ENCODE peak calls at places on chromosomes 2 and 18, in ten cellular contexts. S, P, L, W, J, C, E, Y, A and X are unnamed samples.

GRCh38 chr2:158729873-158730620 is 65.1 kb upstream of the DAPL1 start:
- DNase-seq in S (no peak), P (peak; percentile 90), L (no peak), W (no peak), J (no peak), C (no peak), E (no peak), Y (no peak), A (no peak), X (no peak)

GRCh38 chr18:59884331-59884730 is 15.5 kb upstream of the PMAIP1 start:
- DNase-seq in S (no peak), P (no peak), L (no peak), W (no peak), J (no peak), C (no peak), E (no peak), Y (no peak), A (no peak), X (no peak)

GRCh38 chr2:41668529-41668928 is 379.3 kb upstream of the PKDCC start:
- DNase-seq in S (no peak), P (no peak), L (no peak), W (no peak), J (no peak), C (no peak), E (no peak), Y (no peak), A (no peak), X (no peak)

GRCh38 chr2:110688594-110689091 is 10.8 kb upstream of the BUB1 start:
- DNase-seq in S (no peak), P (peak; percentile 72), L (no peak), W (peak; percentile 92), J (no peak), C (no peak), E (no peak), Y (no peak), A (no peak), X (no peak)

GRCh38 chr2:101734511-101735165 is 37.1 kb downstream of the MAP4K4 start:
- DNase-seq in S (no peak), P (no peak), L (no peak), W (no peak), J (no peak), C (no peak), E (no peak), Y (no peak), A (no peak), X (no peak)

GRCh38 chr18:79404567-79404910 is 8.8 kb downstream of the NFATC1 start:
- DNase-seq in S (peak; percentile 44), P (no peak), L (no peak), W (peak; percentile 24), J (no peak), C (no peak), E (peak; percentile 56), Y (no peak), A (no peak), X (no peak)

GRCh38 chr2:88658318-88658717 is 31.1 kb upstream of the EIF2AK3 start:
- DNase-seq in S (no peak), P (no peak), L (no peak), W (no peak), J (no peak), C (no peak), E (no peak), Y (no peak), A (no peak), X (no peak)

GRCh38 chr2:191376981-191377629 is 131.9 kb downstream of the MYO1B start:
- DNase-seq in S (no peak), P (peak; percentile 87), L (no peak), W (peak; percentile 47), J (peak; percentile 75), C (peak; percentile 82), E (no peak), Y (no peak), A (no peak), X (no peak)

GRCh38 chr2:120399889-120400240 is 53.9 kb downstream of the INHBB start:
- DNase-seq in S (no peak), P (no peak), L (no peak), W (no peak), J (no peak), C (no peak), E (no peak), Y (no peak), A (no peak), X (no peak)

GRCh38 chr2:73992036-73992435 is 7.3 kb downstream of the TET3 start:
- DNase-seq in S (no peak), P (no peak), L (no peak), W (no peak), J (no peak), C (no peak), E (no peak), Y (no peak), A (no peak), X (no peak)

GRCh38 chr2:170284205-170284604 is 106.3 kb downstream of the MYO3B start:
- DNase-seq in S (no peak), P (no peak), L (no peak), W (no peak), J (no peak), C (no peak), E (no peak), Y (no peak), A (no peak), X (no peak)

GRCh38 chr18:5538541-5538940 is 5.3 kb downstream of the EPB41L3 start:
- DNase-seq in S (no peak), P (no peak), L (no peak), W (no peak), J (no peak), C (no peak), E (no peak), Y (peak; percentile 11), A (no peak), X (no peak)

GRCh38 chr2:134200024-134200423 is 53.8 kb upstream of the MGAT5 start:
- DNase-seq in S (no peak), P (peak; percentile 34), L (no peak), W (no peak), J (no peak), C (no peak), E (no peak), Y (no peak), A (no peak), X (no peak)

GRCh38 chr18:36761186-36761698 is 67.6 kb downstream of the TPGS2 start:
- DNase-seq in S (no peak), P (no peak), L (no peak), W (peak; percentile 39), J (no peak), C (no peak), E (no peak), Y (no peak), A (no peak), X (no peak)

GRCh38 chr2:230669386-230669935 is 43.2 kb upstream of the CAB39 start:
- DNase-seq in S (no peak), P (no peak), L (no peak), W (no peak), J (no peak), C (no peak), E (no peak), Y (no peak), A (no peak), X (no peak)

GRCh38 chr2:216343221-216343985 is 28.9 kb downstream of the MARCHF4 start:
- DNase-seq in S (no peak), P (no peak), L (no peak), W (no peak), J (no peak), C (no peak), E (no peak), Y (no peak), A (no peak), X (no peak)

GRCh38 chr2:215361211-215361875 is 49.5 kb downstream of the ATIC start:
- DNase-seq in S (no peak), P (peak; percentile 3), L (no peak), W (no peak), J (no peak), C (no peak), E (no peak), Y (no peak), A (no peak), X (no peak)

GRCh38 chr2:172179045-172179742 is 76.5 kb upstream of the DLX2 start:
- DNase-seq in S (no peak), P (peak; percentile 94), L (no peak), W (peak; percentile 38), J (no peak), C (no peak), E (no peak), Y (peak; percentile 21), A (no peak), X (no peak)

GRCh38 chr18:25896956-25897355 is 193.5 kb downstream of the SS18 start:
- DNase-seq in S (no peak), P (no peak), L (no peak), W (no peak), J (no peak), C (no peak), E (no peak), Y (peak; percentile 35), A (no peak), X (no peak)